ENCODE peak calls at places on chromosomes 4 and X, in eight cellular contexts. One of them, this sample, is unnamed.

GRCh38 chr4:169601016-169601771 is 11.2 kb downstream of the NEK1 start:
- DNase-seq in kidney: no peak
- DNase-seq in heart right ventricle: no peak
- DNase-seq in HepG2: no peak
- DNase-seq in left ventricle myocardium inferior: no peak
- DNase-seq in ovary: no peak
- DNase-seq in naive thymus-derived CD4-positive, alpha-beta T cell: no peak
- DNase-seq in CD8-positive, alpha-beta T cell: no peak
- DNase-seq in this sample: no peak

GRCh38 chrX:10875995-10876394 is 235.1 kb upstream of the HCCS start:
- DNase-seq in left ventricle myocardium inferior: no peak
- DNase-seq in ovary: no peak
- DNase-seq in naive thymus-derived CD4-positive, alpha-beta T cell: no peak
- DNase-seq in heart right ventricle: no peak
- DNase-seq in kidney: no peak
- DNase-seq in CD8-positive, alpha-beta T cell: no peak
- DNase-seq in HepG2: no peak
- DNase-seq in this sample: peak; percentile 4

GRCh38 chr4:147732516-147733193 is 767 bp downstream of the ARHGAP10 start:
- DNase-seq in heart right ventricle: peak; percentile 34
- DNase-seq in ovary: peak; percentile 81
- DNase-seq in HepG2: no peak
- DNase-seq in naive thymus-derived CD4-positive, alpha-beta T cell: no peak
- DNase-seq in CD8-positive, alpha-beta T cell: peak; percentile 5
- DNase-seq in kidney: peak; percentile 85
- DNase-seq in left ventricle myocardium inferior: peak; percentile 44
- DNase-seq in this sample: peak; percentile 55

GRCh38 chr4:23697001-23697528 is 192.8 kb downstream of the PPARGC1A start:
- DNase-seq in naive thymus-derived CD4-positive, alpha-beta T cell: no peak
- DNase-seq in CD8-positive, alpha-beta T cell: no peak
- DNase-seq in HepG2: no peak
- DNase-seq in ovary: no peak
- DNase-seq in heart right ventricle: no peak
- DNase-seq in left ventricle myocardium inferior: no peak
- DNase-seq in kidney: no peak
- DNase-seq in this sample: no peak

GRCh38 chr4:78694457-78694787 is 81.7 kb upstream of the BMP2K start:
- DNase-seq in ovary: no peak
- DNase-seq in CD8-positive, alpha-beta T cell: no peak
- DNase-seq in kidney: no peak
- DNase-seq in left ventricle myocardium inferior: no peak
- DNase-seq in heart right ventricle: no peak
- DNase-seq in naive thymus-derived CD4-positive, alpha-beta T cell: no peak
- DNase-seq in HepG2: no peak
- DNase-seq in this sample: no peak

GRCh38 chr4:179328627-179329026 is 1886.4 kb upstream of the AGA start:
- DNase-seq in CD8-positive, alpha-beta T cell: no peak
- DNase-seq in ovary: no peak
- DNase-seq in heart right ventricle: no peak
- DNase-seq in HepG2: no peak
- DNase-seq in kidney: no peak
- DNase-seq in left ventricle myocardium inferior: no peak
- DNase-seq in naive thymus-derived CD4-positive, alpha-beta T cell: no peak
- DNase-seq in this sample: no peak

GRCh38 chr4:14749910-14750309 is 252.4 kb upstream of the CPEB2 start:
- DNase-seq in ovary: no peak
- DNase-seq in left ventricle myocardium inferior: peak; percentile 29
- DNase-seq in kidney: no peak
- DNase-seq in heart right ventricle: peak; percentile 42
- DNase-seq in HepG2: no peak
- DNase-seq in CD8-positive, alpha-beta T cell: peak; percentile 4
- DNase-seq in naive thymus-derived CD4-positive, alpha-beta T cell: peak; percentile 24
- DNase-seq in this sample: peak; percentile 3

GRCh38 chr4:102227388-102227787 is 117.9 kb downstream of the SLC39A8 start:
- DNase-seq in HepG2: no peak
- DNase-seq in left ventricle myocardium inferior: no peak
- DNase-seq in ovary: no peak
- DNase-seq in heart right ventricle: no peak
- DNase-seq in kidney: no peak
- DNase-seq in CD8-positive, alpha-beta T cell: no peak
- DNase-seq in naive thymus-derived CD4-positive, alpha-beta T cell: no peak
- DNase-seq in this sample: no peak

GRCh38 chr4:7894677-7895181 is 44.9 kb downstream of the AFAP1 start:
- DNase-seq in ovary: no peak
- DNase-seq in CD8-positive, alpha-beta T cell: no peak
- DNase-seq in heart right ventricle: no peak
- DNase-seq in left ventricle myocardium inferior: no peak
- DNase-seq in HepG2: no peak
- DNase-seq in naive thymus-derived CD4-positive, alpha-beta T cell: no peak
- DNase-seq in kidney: no peak
- DNase-seq in this sample: no peak

GRCh38 chrX:110346681-110347080 is 12.0 kb upstream of the RTL9 start:
- DNase-seq in ovary: peak; percentile 61
- DNase-seq in naive thymus-derived CD4-positive, alpha-beta T cell: no peak
- DNase-seq in left ventricle myocardium inferior: peak; percentile 14
- DNase-seq in kidney: peak; percentile 63
- DNase-seq in CD8-positive, alpha-beta T cell: no peak
- DNase-seq in heart right ventricle: peak; percentile 3
- DNase-seq in HepG2: no peak
- DNase-seq in this sample: no peak

GRCh38 chr4:7194251-7195137 is 2.2 kb downstream of the SORCS2 start:
- DNase-seq in CD8-positive, alpha-beta T cell: no peak
- DNase-seq in kidney: no peak
- DNase-seq in ovary: peak; percentile 63
- DNase-seq in naive thymus-derived CD4-positive, alpha-beta T cell: peak; percentile 28
- DNase-seq in heart right ventricle: no peak
- DNase-seq in left ventricle myocardium inferior: peak; percentile 42
- DNase-seq in HepG2: no peak
- DNase-seq in this sample: no peak

GRCh38 chrX:70979136-70979762 is 48.4 kb upstream of the SLC7A3 start:
- DNase-seq in ovary: no peak
- DNase-seq in HepG2: peak; percentile 27
- DNase-seq in naive thymus-derived CD4-positive, alpha-beta T cell: no peak
- DNase-seq in left ventricle myocardium inferior: no peak
- DNase-seq in CD8-positive, alpha-beta T cell: no peak
- DNase-seq in kidney: no peak
- DNase-seq in heart right ventricle: no peak
- DNase-seq in this sample: peak; percentile 10

GRCh38 chr4:69995526-69996016 is at the start of gene STATH:
- DNase-seq in kidney: no peak
- DNase-seq in CD8-positive, alpha-beta T cell: no peak
- DNase-seq in naive thymus-derived CD4-positive, alpha-beta T cell: no peak
- DNase-seq in ovary: no peak
- DNase-seq in heart right ventricle: no peak
- DNase-seq in HepG2: no peak
- DNase-seq in left ventricle myocardium inferior: no peak
- DNase-seq in this sample: no peak

GRCh38 chrX:16587776-16588175 is 62.2 kb upstream of the S100G start:
- DNase-seq in naive thymus-derived CD4-positive, alpha-beta T cell: no peak
- DNase-seq in ovary: no peak
- DNase-seq in CD8-positive, alpha-beta T cell: no peak
- DNase-seq in HepG2: no peak
- DNase-seq in left ventricle myocardium inferior: no peak
- DNase-seq in heart right ventricle: no peak
- DNase-seq in kidney: no peak
- DNase-seq in this sample: no peak

GRCh38 chr4:183272384-183272783 is 47.7 kb downstream of the CLDN22 start:
- DNase-seq in left ventricle myocardium inferior: no peak
- DNase-seq in heart right ventricle: no peak
- DNase-seq in HepG2: no peak
- DNase-seq in kidney: no peak
- DNase-seq in CD8-positive, alpha-beta T cell: no peak
- DNase-seq in ovary: no peak
- DNase-seq in naive thymus-derived CD4-positive, alpha-beta T cell: no peak
- DNase-seq in this sample: no peak

GRCh38 chr4:54229631-54230478 is 762 bp downstream of the PDGFRA start:
- DNase-seq in left ventricle myocardium inferior: no peak
- DNase-seq in HepG2: no peak
- DNase-seq in naive thymus-derived CD4-positive, alpha-beta T cell: no peak
- DNase-seq in heart right ventricle: no peak
- DNase-seq in kidney: peak; percentile 74
- DNase-seq in CD8-positive, alpha-beta T cell: no peak
- DNase-seq in ovary: peak; percentile 67
- DNase-seq in this sample: no peak

GRCh38 chr4:112329672-112330372 is 32.7 kb downstream of the ALPK1 start:
- DNase-seq in kidney: no peak
- DNase-seq in ovary: no peak
- DNase-seq in CD8-positive, alpha-beta T cell: no peak
- DNase-seq in naive thymus-derived CD4-positive, alpha-beta T cell: no peak
- DNase-seq in HepG2: no peak
- DNase-seq in heart right ventricle: no peak
- DNase-seq in left ventricle myocardium inferior: no peak
- DNase-seq in this sample: no peak

GRCh38 chrX:1545776-1546408 is 8.9 kb upstream of the P2RY8 start:
- DNase-seq in ovary: no peak
- DNase-seq in HepG2: no peak
- DNase-seq in CD8-positive, alpha-beta T cell: no peak
- DNase-seq in kidney: no peak
- DNase-seq in heart right ventricle: no peak
- DNase-seq in naive thymus-derived CD4-positive, alpha-beta T cell: peak; percentile 3
- DNase-seq in left ventricle myocardium inferior: no peak
- DNase-seq in this sample: no peak

GRCh38 chr4:38382492-38382891 is 281.5 kb upstream of the KLF3 start:
- DNase-seq in ovary: no peak
- DNase-seq in naive thymus-derived CD4-positive, alpha-beta T cell: no peak
- DNase-seq in kidney: no peak
- DNase-seq in CD8-positive, alpha-beta T cell: no peak
- DNase-seq in HepG2: no peak
- DNase-seq in left ventricle myocardium inferior: no peak
- DNase-seq in heart right ventricle: no peak
- DNase-seq in this sample: no peak

GRCh38 chr4:77579406-77580076 is 26.1 kb upstream of the CXCL13 start:
- DNase-seq in kidney: no peak
- DNase-seq in naive thymus-derived CD4-positive, alpha-beta T cell: no peak
- DNase-seq in CD8-positive, alpha-beta T cell: no peak
- DNase-seq in ovary: no peak
- DNase-seq in heart right ventricle: no peak
- DNase-seq in HepG2: no peak
- DNase-seq in left ventricle myocardium inferior: no peak
- DNase-seq in this sample: no peak

GRCh38 chrX:119989905-119990408 is 46.4 kb upstream of the NKAP start:
- DNase-seq in left ventricle myocardium inferior: no peak
- DNase-seq in HepG2: no peak
- DNase-seq in kidney: no peak
- DNase-seq in CD8-positive, alpha-beta T cell: no peak
- DNase-seq in heart right ventricle: no peak
- DNase-seq in naive thymus-derived CD4-positive, alpha-beta T cell: no peak
- DNase-seq in ovary: no peak
- DNase-seq in this sample: no peak

GRCh38 chrX:43703211-43703791 is 47.2 kb downstream of the MAOA start:
- DNase-seq in HepG2: peak; percentile 48
- DNase-seq in heart right ventricle: no peak
- DNase-seq in ovary: no peak
- DNase-seq in kidney: no peak
- DNase-seq in naive thymus-derived CD4-positive, alpha-beta T cell: no peak
- DNase-seq in left ventricle myocardium inferior: no peak
- DNase-seq in CD8-positive, alpha-beta T cell: no peak
- DNase-seq in this sample: peak; percentile 73

GRCh38 chr4:40832175-40832574 is 82.4 kb downstream of the NSUN7 start:
- DNase-seq in CD8-positive, alpha-beta T cell: no peak
- DNase-seq in heart right ventricle: no peak
- DNase-seq in left ventricle myocardium inferior: no peak
- DNase-seq in kidney: no peak
- DNase-seq in HepG2: no peak
- DNase-seq in naive thymus-derived CD4-positive, alpha-beta T cell: no peak
- DNase-seq in ovary: no peak
- DNase-seq in this sample: no peak

GRCh38 chrX:39848243-39848642 is 249.5 kb downstream of the BCOR start:
- DNase-seq in kidney: no peak
- DNase-seq in left ventricle myocardium inferior: no peak
- DNase-seq in CD8-positive, alpha-beta T cell: no peak
- DNase-seq in ovary: no peak
- DNase-seq in HepG2: no peak
- DNase-seq in naive thymus-derived CD4-positive, alpha-beta T cell: no peak
- DNase-seq in heart right ventricle: no peak
- DNase-seq in this sample: peak; percentile 60
- H3K4me3 ChIP-seq in kidney: no peak overlapping the region
- H3K4me3 ChIP-seq in left ventricle myocardium inferior: no peak overlapping the region
- H3K4me3 ChIP-seq in CD8-positive, alpha-beta T cell: no peak overlapping the region
- H3K4me3 ChIP-seq in ovary: no peak overlapping the region
- H3K4me3 ChIP-seq in HepG2: no peak overlapping the region
- H3K4me3 ChIP-seq in naive thymus-derived CD4-positive, alpha-beta T cell: no peak overlapping the region
- H3K4me3 ChIP-seq in heart right ventricle: no peak overlapping the region
- H3K4me3 ChIP-seq in this sample: no peak overlapping the region

DNA sequence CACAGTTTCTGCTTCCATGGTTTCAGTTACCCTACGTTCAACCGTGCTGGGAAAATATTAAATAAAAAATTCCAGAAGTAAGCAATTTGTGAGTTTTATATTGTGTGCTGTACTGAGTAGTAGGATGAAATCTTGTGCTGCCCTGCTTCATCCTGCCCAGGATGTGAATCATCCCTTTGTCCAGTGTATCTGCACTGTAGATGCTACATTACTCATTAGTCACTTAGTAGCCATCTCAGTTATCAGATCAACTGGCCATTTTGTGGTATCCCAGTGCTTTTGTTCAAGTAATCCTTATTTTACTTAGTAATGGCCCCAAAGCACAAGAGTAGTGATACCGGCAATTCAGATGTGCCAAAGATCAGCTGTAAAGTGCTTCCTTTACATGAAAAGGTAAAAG is 97.9 kb downstream of the COX18 start:
- DNase-seq in naive thymus-derived CD4-positive, alpha-beta T cell: no peak
- DNase-seq in HepG2: no peak
- DNase-seq in heart right ventricle: no peak
- DNase-seq in left ventricle myocardium inferior: no peak
- DNase-seq in ovary: no peak
- DNase-seq in CD8-positive, alpha-beta T cell: no peak
- DNase-seq in kidney: no peak
- DNase-seq in this sample: no peak
- H3K27ac ChIP-seq in naive thymus-derived CD4-positive, alpha-beta T cell: no peak overlapping the region
- H3K27ac ChIP-seq in HepG2: no peak overlapping the region
- H3K27ac ChIP-seq in heart right ventricle: no peak overlapping the region
- H3K27ac ChIP-seq in left ventricle myocardium inferior: no peak overlapping the region
- H3K27ac ChIP-seq in ovary: no peak overlapping the region
- H3K27ac ChIP-seq in CD8-positive, alpha-beta T cell: no peak overlapping the region
- H3K27ac ChIP-seq in kidney: no peak overlapping the region
- H3K27ac ChIP-seq in this sample: no peak overlapping the region

DNA sequence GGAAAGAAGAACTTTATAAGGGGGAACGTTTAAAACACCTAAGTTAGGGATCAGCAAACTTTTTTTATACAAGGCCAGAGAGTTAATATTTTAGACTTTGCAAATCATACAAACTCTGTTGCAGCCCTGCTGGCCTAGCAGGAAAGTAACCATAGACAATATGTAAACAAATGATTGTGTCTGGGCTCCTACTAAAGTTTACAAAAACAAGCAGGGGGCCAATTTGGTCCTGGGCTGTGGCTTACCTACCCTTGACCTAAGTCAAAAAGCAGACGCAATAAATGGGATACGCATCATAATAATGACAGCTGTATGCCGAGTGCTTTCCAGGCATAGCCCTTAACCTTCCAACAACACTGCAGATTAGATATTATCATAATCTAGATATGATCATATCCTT is 4.9 kb downstream of the TASL start:
- DNase-seq in naive thymus-derived CD4-positive, alpha-beta T cell: no peak
- DNase-seq in kidney: no peak
- DNase-seq in heart right ventricle: no peak
- DNase-seq in HepG2: no peak
- DNase-seq in CD8-positive, alpha-beta T cell: no peak
- DNase-seq in ovary: no peak
- DNase-seq in left ventricle myocardium inferior: no peak
- DNase-seq in this sample: no peak
- H3K4me3 ChIP-seq in naive thymus-derived CD4-positive, alpha-beta T cell: no peak overlapping the region
- H3K4me3 ChIP-seq in kidney: no peak overlapping the region
- H3K4me3 ChIP-seq in heart right ventricle: peak overlapping the region; percentile 13
- H3K4me3 ChIP-seq in HepG2: no peak overlapping the region
- H3K4me3 ChIP-seq in CD8-positive, alpha-beta T cell: no peak overlapping the region
- H3K4me3 ChIP-seq in ovary: no peak overlapping the region
- H3K4me3 ChIP-seq in left ventricle myocardium inferior: no peak overlapping the region
- H3K4me3 ChIP-seq in this sample: no peak overlapping the region

GRCh38 chr4:159367421-159368105 is 264.7 kb downstream of the RAPGEF2 start:
- DNase-seq in left ventricle myocardium inferior: no peak
- DNase-seq in naive thymus-derived CD4-positive, alpha-beta T cell: no peak
- DNase-seq in HepG2: no peak
- DNase-seq in CD8-positive, alpha-beta T cell: no peak
- DNase-seq in ovary: no peak
- DNase-seq in kidney: no peak
- DNase-seq in heart right ventricle: no peak
- DNase-seq in this sample: no peak
- H3K27ac ChIP-seq in left ventricle myocardium inferior: peak overlapping the region; percentile 77
- H3K27ac ChIP-seq in naive thymus-derived CD4-positive, alpha-beta T cell: no peak overlapping the region
- H3K27ac ChIP-seq in HepG2: no peak overlapping the region
- H3K27ac ChIP-seq in CD8-positive, alpha-beta T cell: no peak overlapping the region
- H3K27ac ChIP-seq in ovary: no peak overlapping the region
- H3K27ac ChIP-seq in kidney: no peak overlapping the region
- H3K27ac ChIP-seq in heart right ventricle: no peak overlapping the region
- H3K27ac ChIP-seq in this sample: no peak overlapping the region